ENCODE peak calls at places on chromosomes 11 and 22, in seven cellular contexts. L is A549, K is IMR-90, N is suprapubic skin, F is stomach, S is ovary, Y is heart left ventricle. V is an unnamed sample.

GRCh38 chr11:10514713-10515112 is 26.3 kb downstream of the RNF141 start:
- DNase-seq in L (no peak), K (peak), N (no peak), F (no peak), S (no peak), Y (no peak), V (no peak)

GRCh38 chr11:114075891-114076441 is 16.5 kb downstream of the ZBTB16 start:
- DNase-seq in L (peak), K (peak), N (peak), F (no peak), S (peak), Y (peak), V (peak)

GRCh38 chr11:31397239-31397834 is 27.7 kb downstream of the DNAJC24 start:
- DNase-seq in L (peak), K (peak), N (no peak), F (no peak), S (no peak), Y (no peak), V (no peak)

GRCh38 chr22:27962268-27963191 is 43.5 kb upstream of the PITPNB start:
- DNase-seq in L (no peak), K (peak), N (no peak), F (no peak), S (no peak), Y (no peak), V (no peak)

GRCh38 chr22:29143848-29144785 is 61.6 kb upstream of the EMID1 start:
- DNase-seq in L (no peak), K (no peak), N (peak), F (peak), S (no peak), Y (no peak), V (no peak)

GRCh38 chr11:132643239-132643638 is 889.1 kb downstream of the OPCML start:
- DNase-seq in L (no peak), K (no peak), N (no peak), F (no peak), S (no peak), Y (no peak), V (no peak)

GRCh38 chr11:87127131-87127530 is 89.4 kb downstream of the TMEM135 start:
- DNase-seq in L (no peak), K (no peak), N (no peak), F (no peak), S (no peak), Y (no peak), V (no peak)

GRCh38 chr22:29710922-29711593 is 8.7 kb upstream of the CABP7 start:
- DNase-seq in L (no peak), K (no peak), N (no peak), F (peak), S (no peak), Y (peak), V (peak)

GRCh38 chr22:42347281-42347824 is 76.9 kb upstream of the TCF20 start:
- DNase-seq in L (no peak), K (no peak), N (no peak), F (no peak), S (no peak), Y (no peak), V (no peak)

GRCh38 chr22:43995057-43995685 is 28.9 kb upstream of the PARVB start:
- DNase-seq in L (no peak), K (no peak), N (no peak), F (no peak), S (no peak), Y (no peak), V (no peak)

GRCh38 chr11:128745296-128746183 is 51.7 kb downstream of the FLI1 start:
- DNase-seq in L (no peak), K (peak), N (no peak), F (no peak), S (no peak), Y (peak), V (no peak)

GRCh38 chr11:70220136-70220535 is 17.0 kb downstream of the FADD start:
- DNase-seq in L (no peak), K (no peak), N (no peak), F (no peak), S (no peak), Y (no peak), V (no peak)

GRCh38 chr22:48320048-48320655 is 1507.5 kb downstream of the BRD1 start:
- DNase-seq in L (no peak), K (no peak), N (peak), F (no peak), S (peak), Y (no peak), V (no peak)

GRCh38 chr11:8018742-8019631 is 31.9 kb downstream of the EIF3F start:
- DNase-seq in L (peak), K (peak), N (peak), F (peak), S (peak), Y (peak), V (peak)

GRCh38 chr11:76788661-76789442 is 5.7 kb downstream of the TSKU start:
- DNase-seq in L (no peak), K (no peak), N (peak), F (peak), S (peak), Y (peak), V (no peak)

GRCh38 chr11:105757107-105757506 is 147.2 kb downstream of the GRIA4 start:
- DNase-seq in L (no peak), K (no peak), N (no peak), F (no peak), S (no peak), Y (no peak), V (no peak)

GRCh38 chr11:46364056-46364455 is 16.8 kb downstream of the DGKZ start:
- DNase-seq in L (no peak), K (no peak), N (no peak), F (no peak), S (no peak), Y (no peak), V (no peak)

GRCh38 chr11:118640332-118641154 is 33.1 kb downstream of the PHLDB1 start:
- DNase-seq in L (no peak), K (no peak), N (no peak), F (no peak), S (peak), Y (no peak), V (no peak)

GRCh38 chr11:122187373-122188165 is 71.6 kb upstream of the BLID start:
- DNase-seq in L (no peak), K (no peak), N (no peak), F (no peak), S (no peak), Y (no peak), V (no peak)

GRCh38 chr11:87473174-87473573 is 435.4 kb downstream of the TMEM135 start:
- DNase-seq in L (no peak), K (peak), N (no peak), F (no peak), S (no peak), Y (no peak), V (peak)

GRCh38 chr22:25136953-25137576 is 62.6 kb upstream of the CRYBB3 start:
- DNase-seq in L (no peak), K (no peak), N (no peak), F (no peak), S (no peak), Y (no peak), V (no peak)

GRCh38 chr22:40819741-40820140 is 595 bp upstream of the SLC25A17 start:
- DNase-seq in L (no peak), K (peak), N (no peak), F (no peak), S (no peak), Y (no peak), V (no peak)

GRCh38 chr22:23404689-23405365 is 175.3 kb downstream of the IGLL1 start:
- DNase-seq in L (no peak), K (peak), N (peak), F (peak), S (peak), Y (no peak), V (no peak)

GRCh38 chr11:43920598-43921419 is 21.6 kb upstream of the C11orf96 start:
- DNase-seq in L (peak), K (peak), N (no peak), F (peak), S (peak), Y (peak), V (peak)

GRCh38 chr11:57597461-57597892 is at the start of gene SERPING1:
- DNase-seq in L (no peak), K (no peak), N (peak), F (peak), S (peak), Y (peak), V (no peak)

GRCh38 chr11:134332189-134332631 is 422 bp downstream of the GLB1L2 start:
- DNase-seq in L (no peak), K (no peak), N (no peak), F (no peak), S (no peak), Y (no peak), V (no peak)

GRCh38 chr11:94581926-94582325 is 14.8 kb downstream of the PIWIL4 start:
- DNase-seq in L (no peak), K (no peak), N (no peak), F (no peak), S (no peak), Y (no peak), V (no peak)

GRCh38 chr11:12693485-12694181 is 19.4 kb downstream of the TEAD1 start:
- DNase-seq in L (peak), K (peak), N (no peak), F (peak), S (no peak), Y (peak), V (no peak)

GRCh38 chr11:36253238-36253637 is 36.0 kb downstream of the COMMD9 start:
- DNase-seq in L (no peak), K (no peak), N (no peak), F (no peak), S (no peak), Y (no peak), V (no peak)

GRCh38 chr11:7882860-7883259 is 48.2 kb downstream of the OR10A6 start:
- DNase-seq in L (no peak), K (peak), N (no peak), F (no peak), S (no peak), Y (no peak), V (no peak)

GRCh38 chr11:19873730-19874129 is 161.1 kb downstream of the NAV2 start:
- DNase-seq in L (no peak), K (no peak), N (no peak), F (no peak), S (no peak), Y (no peak), V (no peak)

GRCh38 chr11:121931748-121932352 is 184.2 kb downstream of the BLID start:
- DNase-seq in L (no peak), K (peak), N (no peak), F (no peak), S (no peak), Y (no peak), V (no peak)

GRCh38 chr11:108474664-108475485 is 7.5 kb upstream of the C11orf65 start:
- DNase-seq in L (no peak), K (no peak), N (no peak), F (no peak), S (no peak), Y (peak), V (no peak)

GRCh38 chr11:86699036-86699791 is 26.8 kb upstream of the ME3 start:
- DNase-seq in L (no peak), K (peak), N (no peak), F (no peak), S (no peak), Y (no peak), V (no peak)

GRCh38 chr11:73114110-73114834 is 27.8 kb downstream of the FCHSD2 start:
- DNase-seq in L (no peak), K (no peak), N (no peak), F (no peak), S (no peak), Y (no peak), V (no peak)

GRCh38 chr22:49015459-49015858 is 812.2 kb downstream of the BRD1 start:
- DNase-seq in L (no peak), K (no peak), N (peak), F (peak), S (peak), Y (peak), V (no peak)

GRCh38 chr11:32310218-32310601 is 125.1 kb downstream of the WT1 start:
- DNase-seq in L (no peak), K (no peak), N (no peak), F (peak), S (peak), Y (no peak), V (no peak)

GRCh38 chr11:82308979-82309378 is 424.7 kb downstream of the FAM181B start:
- DNase-seq in L (no peak), K (no peak), N (no peak), F (no peak), S (no peak), Y (no peak), V (no peak)

GRCh38 chr11:1262172-1263006 is 39.5 kb downstream of the MUC5B start:
- DNase-seq in L (peak), K (peak), N (peak), F (peak), S (peak), Y (peak), V (peak)
- TF ChIP-seq POLR2A in L (peak), K (peak), N (no peak), F (no peak), S (peak), Y (no peak), V (peak)

DNA sequence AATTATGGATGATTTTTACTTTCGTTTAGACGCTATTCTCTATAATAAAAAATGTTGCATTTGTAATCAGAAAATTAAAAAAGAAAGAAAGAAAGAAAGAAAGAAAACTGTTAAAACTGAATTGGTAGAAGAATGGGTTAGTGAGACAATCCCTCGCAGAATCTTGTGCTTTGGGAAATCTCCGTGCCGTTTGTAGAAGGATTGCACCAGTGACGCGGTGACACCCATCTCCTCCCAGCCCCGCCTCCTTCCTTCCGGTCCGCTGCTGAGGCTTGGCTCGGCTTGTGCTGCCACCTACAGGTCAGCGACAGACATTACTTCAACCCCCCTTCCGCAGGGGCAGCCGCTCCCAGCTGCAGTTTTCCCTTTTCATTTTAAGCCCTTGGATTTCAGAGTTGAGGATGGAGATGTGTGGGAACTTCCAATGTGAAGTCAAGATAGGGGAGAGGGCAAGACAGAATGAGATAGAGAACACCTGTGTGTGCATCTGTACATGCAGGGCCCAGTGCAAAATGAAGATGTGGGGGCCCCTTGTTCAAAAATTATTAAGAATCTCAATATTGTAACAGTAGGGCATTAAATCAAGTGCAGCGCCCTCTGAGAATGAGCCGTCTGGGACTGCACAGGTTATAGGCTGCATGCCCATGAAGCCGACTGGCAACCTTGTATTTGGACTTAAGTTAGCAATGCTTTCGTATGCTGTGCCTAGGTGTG is 41.1 kb downstream of the TST start:
- DNase-seq in L (peak), K (peak), N (peak), F (peak), S (peak), Y (peak), V (peak)
- TF ChIP-seq POLR2A in L (no peak), K (no peak), N (no peak), F (no peak), S (no peak), Y (no peak), V (no peak)

GRCh38 chr11:69055598-69056516 is 7.1 kb downstream of the TPCN2 start:
- DNase-seq in L (no peak), K (no peak), N (no peak), F (peak), S (no peak), Y (peak), V (no peak)
- TF ChIP-seq POLR2A in L (no peak), K (no peak), N (no peak), F (no peak), S (no peak), Y (no peak), V (no peak)

GRCh38 chr11:125146232-125146631 is 18.3 kb upstream of the PKNOX2 start:
- DNase-seq in L (no peak), K (no peak), N (no peak), F (no peak), S (no peak), Y (no peak), V (no peak)

GRCh38 chr11:125141686-125142535 is 22.6 kb upstream of the PKNOX2 start:
- DNase-seq in L (peak), K (peak), N (no peak), F (peak), S (peak), Y (peak), V (peak)

GRCh38 chr11:125141178-125141577 is 23.4 kb upstream of the PKNOX2 start:
- DNase-seq in L (no peak), K (no peak), N (no peak), F (no peak), S (no peak), Y (no peak), V (no peak)

GRCh38 chr11:125138966-125139365 is 25.6 kb upstream of the PKNOX2 start:
- DNase-seq in L (no peak), K (no peak), N (no peak), F (no peak), S (no peak), Y (no peak), V (no peak)

GRCh38 chr11:125140251-125140650 is 24.3 kb upstream of the PKNOX2 start:
- DNase-seq in L (no peak), K (no peak), N (no peak), F (no peak), S (no peak), Y (no peak), V (no peak)
- TF ChIP-seq POLR2A in L (no peak), K (no peak), N (no peak), F (no peak), S (no peak), Y (no peak), V (no peak)

DNA sequence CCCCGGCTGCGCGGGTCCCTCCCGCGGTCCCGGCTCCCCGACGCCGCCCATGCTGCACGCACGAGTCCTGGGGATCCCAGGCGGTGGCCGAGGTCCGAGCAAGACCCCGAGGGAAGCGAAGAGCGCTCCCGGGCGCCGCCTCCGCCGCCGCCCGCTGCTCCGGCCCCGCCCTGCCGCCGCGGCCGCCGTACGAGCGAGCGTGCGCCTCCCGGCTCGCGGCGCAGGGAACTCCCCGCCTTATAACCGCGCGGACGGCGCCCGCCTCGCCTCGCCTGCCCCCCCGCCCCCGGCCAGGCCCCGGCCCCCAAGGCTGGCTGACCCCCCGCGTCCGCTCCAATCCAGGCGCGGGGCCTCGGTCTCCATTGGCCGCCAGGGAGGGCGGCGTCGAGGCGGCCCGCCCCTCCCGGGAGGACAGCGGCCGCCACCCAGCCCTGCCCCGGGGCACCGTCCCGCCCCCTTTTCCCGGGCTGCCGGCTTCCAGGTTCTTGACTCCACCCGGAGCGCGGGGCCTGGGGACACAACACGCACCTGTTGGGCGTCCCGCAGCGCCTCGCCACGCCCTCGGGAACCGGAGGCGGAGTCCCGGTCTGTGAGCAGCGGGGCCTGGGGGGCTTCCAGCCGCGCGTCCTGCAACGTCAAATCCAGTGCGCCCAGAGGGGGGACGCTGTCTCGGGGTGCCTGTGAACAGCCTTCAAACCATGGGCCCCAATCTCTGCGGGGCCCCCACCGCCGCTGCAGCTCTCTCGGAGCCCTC is at the start of gene FADS3:
- DNase-seq in L (peak), K (peak), N (peak), F (peak), S (peak), Y (peak), V (peak)
- TF ChIP-seq POLR2A in L (peak), K (peak), N (no peak), F (no peak), S (peak), Y (no peak), V (peak)

DNA sequence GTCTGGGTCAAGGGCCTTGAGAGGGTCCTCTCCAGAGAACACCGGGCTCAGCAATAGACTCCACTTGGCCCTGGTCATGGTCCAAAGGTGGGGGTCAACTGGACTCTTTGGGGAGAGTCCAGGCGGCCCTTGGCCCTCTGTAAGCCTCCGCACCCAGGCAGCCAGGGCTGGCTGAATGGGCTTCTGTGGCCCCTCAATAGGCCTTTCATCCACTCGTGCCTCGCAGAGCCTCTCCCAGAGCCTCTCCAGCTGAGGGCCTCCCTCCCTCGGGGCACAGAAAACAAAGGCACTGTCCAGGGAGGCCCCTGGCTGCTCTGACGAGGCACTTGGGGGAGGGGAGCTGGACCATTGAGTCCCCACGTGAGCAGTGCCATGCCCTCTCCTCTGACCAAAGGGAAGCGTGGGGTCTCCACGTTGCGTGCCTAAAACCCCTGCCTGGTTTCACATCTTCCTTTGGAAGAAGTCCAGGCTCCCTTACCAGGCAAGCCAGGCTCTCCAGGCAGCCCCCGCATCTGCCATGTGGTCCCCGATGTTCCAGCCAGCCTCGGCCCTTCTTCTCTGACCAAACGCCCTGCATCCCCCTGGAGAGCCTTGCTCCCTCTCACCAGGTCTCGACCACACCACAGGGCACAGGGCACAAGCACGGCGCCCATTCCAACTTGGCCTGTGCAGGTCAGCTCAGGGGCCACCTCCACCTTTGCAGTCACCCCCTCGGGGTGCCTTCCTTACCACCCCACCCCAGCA is 15.5 kb downstream of the KIAA0930 start:
- DNase-seq in L (no peak), K (no peak), N (peak), F (no peak), S (no peak), Y (no peak), V (no peak)
- TF ChIP-seq POLR2A in L (no peak), K (no peak), N (no peak), F (no peak), S (no peak), Y (no peak), V (no peak)

GRCh38 chr11:65927904-65928397 is 8.7 kb downstream of the DRAP1 start:
- DNase-seq in L (no peak), K (no peak), N (no peak), F (peak), S (no peak), Y (peak), V (no peak)
- TF ChIP-seq POLR2A in L (no peak), K (no peak), N (no peak), F (no peak), S (no peak), Y (no peak), V (no peak)